ENCODE peak calls at places on chromosomes 12 and 14, in seven cellular contexts. One of them, this sample, is unnamed.
A peak's percentile ranks its signal among the peaks of the same experiment; 100 is the strongest.

GRCh38 chr12:46956451-46957035 is 122.9 kb upstream of the PCED1B start:
- DNase-seq in ovary: no peak
- DNase-seq in A549: no peak
- DNase-seq in pancreas: no peak
- DNase-seq in heart right ventricle: no peak
- DNase-seq in effector memory CD4-positive, alpha-beta T cell: no peak
- DNase-seq in mucosa of descending colon: no peak
- DNase-seq in this sample: no peak

GRCh38 chr12:28023156-28023887 is 50.8 kb upstream of the PTHLH start:
- DNase-seq in ovary: no peak
- DNase-seq in A549: peak; percentile 87
- DNase-seq in pancreas: no peak
- DNase-seq in heart right ventricle: no peak
- DNase-seq in effector memory CD4-positive, alpha-beta T cell: no peak
- DNase-seq in mucosa of descending colon: no peak
- DNase-seq in this sample: no peak

GRCh38 chr12:121992059-121992879 is 29.4 kb upstream of the BCL7A start:
- DNase-seq in ovary: no peak
- DNase-seq in A549: peak; percentile 91
- DNase-seq in pancreas: no peak
- DNase-seq in heart right ventricle: no peak
- DNase-seq in effector memory CD4-positive, alpha-beta T cell: no peak
- DNase-seq in mucosa of descending colon: no peak
- DNase-seq in this sample: no peak

GRCh38 chr12:100987552-100988277 is 193.1 kb downstream of the ANO4 start:
- DNase-seq in ovary: peak; percentile 18
- DNase-seq in A549: peak; percentile 24
- DNase-seq in pancreas: peak; percentile 26
- DNase-seq in heart right ventricle: no peak
- DNase-seq in effector memory CD4-positive, alpha-beta T cell: no peak
- DNase-seq in mucosa of descending colon: peak; percentile 9
- DNase-seq in this sample: peak; percentile 41

GRCh38 chr12:63151898-63152700 is 1.1 kb upstream of the AVPR1A start:
- DNase-seq in ovary: no peak
- DNase-seq in A549: peak; percentile 64
- DNase-seq in pancreas: peak; percentile 46
- DNase-seq in heart right ventricle: peak; percentile 15
- DNase-seq in effector memory CD4-positive, alpha-beta T cell: no peak
- DNase-seq in mucosa of descending colon: peak; percentile 28
- DNase-seq in this sample: no peak

GRCh38 chr14:56858422-56858821 is 48.1 kb upstream of the OTX2 start:
- DNase-seq in ovary: no peak
- DNase-seq in A549: no peak
- DNase-seq in pancreas: no peak
- DNase-seq in heart right ventricle: no peak
- DNase-seq in effector memory CD4-positive, alpha-beta T cell: no peak
- DNase-seq in mucosa of descending colon: peak; percentile 40
- DNase-seq in this sample: no peak

GRCh38 chr12:51281202-51281924 is 11.1 kb upstream of the SMAGP start:
- DNase-seq in ovary: no peak
- DNase-seq in A549: peak; percentile 16
- DNase-seq in pancreas: no peak
- DNase-seq in heart right ventricle: no peak
- DNase-seq in effector memory CD4-positive, alpha-beta T cell: no peak
- DNase-seq in mucosa of descending colon: no peak
- DNase-seq in this sample: no peak

GRCh38 chr12:14239935-14240872 is 125.3 kb upstream of the ATF7IP start:
- DNase-seq in ovary: no peak
- DNase-seq in A549: no peak
- DNase-seq in pancreas: peak; percentile 40
- DNase-seq in heart right ventricle: no peak
- DNase-seq in effector memory CD4-positive, alpha-beta T cell: no peak
- DNase-seq in mucosa of descending colon: peak; percentile 77
- DNase-seq in this sample: no peak

GRCh38 chr14:76761198-76761848 is at the start of gene VASH1:
- DNase-seq in ovary: no peak
- DNase-seq in A549: peak; percentile 61
- DNase-seq in pancreas: no peak
- DNase-seq in heart right ventricle: peak; percentile 85
- DNase-seq in effector memory CD4-positive, alpha-beta T cell: no peak
- DNase-seq in mucosa of descending colon: peak; percentile 51
- DNase-seq in this sample: peak; percentile 14
- H3K9me3 ChIP-seq in ovary: no peaks in the 10 kb centered on the region
- H3K9me3 ChIP-seq in A549: no peaks in the 10 kb centered on the region
- H3K9me3 ChIP-seq in pancreas: no peaks in the 10 kb centered on the region
- H3K9me3 ChIP-seq in heart right ventricle: no peaks in the 10 kb centered on the region
- H3K9me3 ChIP-seq in effector memory CD4-positive, alpha-beta T cell: no peaks in the 10 kb centered on the region
- H3K9me3 ChIP-seq in mucosa of descending colon: no peaks in the 10 kb centered on the region
- H3K9me3 ChIP-seq in this sample: no peaks in the 10 kb centered on the region

GRCh38 chr14:93939304-93940229 is 12.4 kb downstream of the FAM181A start:
- DNase-seq in ovary: peak; percentile 18
- DNase-seq in A549: peak; percentile 81
- DNase-seq in pancreas: peak; percentile 88
- DNase-seq in heart right ventricle: peak; percentile 82
- DNase-seq in effector memory CD4-positive, alpha-beta T cell: peak; percentile 83
- DNase-seq in mucosa of descending colon: peak; percentile 89
- DNase-seq in this sample: peak; percentile 85
- H3K4me3 ChIP-seq in ovary: peak overlapping the region; percentile 20
- H3K4me3 ChIP-seq in A549: peak overlapping the region; percentile 40
- H3K4me3 ChIP-seq in pancreas: peak overlapping the region; percentile 37
- H3K4me3 ChIP-seq in heart right ventricle: no peak overlapping the region
- H3K4me3 ChIP-seq in effector memory CD4-positive, alpha-beta T cell: peak overlapping the region; percentile 39
- H3K4me3 ChIP-seq in mucosa of descending colon: no peak overlapping the region
- H3K4me3 ChIP-seq in this sample: peak overlapping the region; percentile 41

GRCh38 chr12:133081408-133081806 is 684 bp downstream of the ZNF140 start:
- DNase-seq in ovary: peak; percentile 13
- DNase-seq in A549: no peak
- DNase-seq in pancreas: peak; percentile 44
- DNase-seq in heart right ventricle: no peak
- DNase-seq in effector memory CD4-positive, alpha-beta T cell: no peak
- DNase-seq in mucosa of descending colon: peak; percentile 29
- DNase-seq in this sample: no peak
- H3K9me3 ChIP-seq in ovary: peaks cover 50% of the 10 kb centered on the region
- H3K9me3 ChIP-seq in A549: peaks cover 90% of the 10 kb centered on the region
- H3K9me3 ChIP-seq in pancreas: peaks cover 4% of the 10 kb centered on the region
- H3K9me3 ChIP-seq in heart right ventricle: peaks cover 68% of the 10 kb centered on the region
- H3K9me3 ChIP-seq in effector memory CD4-positive, alpha-beta T cell: peaks cover 17% of the 10 kb centered on the region
- H3K9me3 ChIP-seq in mucosa of descending colon: peaks cover 81% of the 10 kb centered on the region
- H3K9me3 ChIP-seq in this sample: peaks cover 33% of the 10 kb centered on the region

DNA sequence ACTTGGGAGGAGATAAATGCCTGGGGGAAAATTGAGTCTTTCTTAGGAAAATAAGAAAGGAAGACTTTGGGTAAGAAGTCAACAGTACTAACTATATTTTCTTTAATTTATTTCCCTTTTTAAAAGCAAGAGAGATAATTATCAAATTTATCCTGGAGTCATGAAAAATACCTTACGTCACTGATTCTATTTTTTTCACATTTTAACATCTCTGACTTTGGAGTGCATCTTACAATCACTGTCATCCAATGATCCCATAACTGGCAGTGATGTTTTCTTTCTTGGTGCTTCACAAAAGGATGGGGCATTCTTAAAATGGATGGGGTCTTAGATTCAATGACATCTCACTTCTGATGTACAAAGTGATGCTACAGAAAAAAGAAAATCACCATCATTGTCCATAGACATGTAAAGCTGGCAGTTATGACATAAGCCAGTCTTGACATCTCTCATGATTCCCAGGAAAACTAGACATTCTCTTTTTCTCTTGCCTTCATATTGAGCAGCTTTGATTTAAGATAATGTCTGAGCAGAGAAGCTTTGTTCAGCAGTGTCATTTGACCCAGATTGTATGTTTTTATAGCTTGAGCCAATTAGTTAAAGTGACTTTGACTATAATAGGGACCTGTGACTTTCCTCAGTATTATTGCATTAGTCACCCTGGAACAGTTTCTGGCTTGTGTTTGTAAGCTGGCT is 236.2 kb downstream of the EGLN3 start:
- DNase-seq in ovary: no peak
- DNase-seq in A549: no peak
- DNase-seq in pancreas: no peak
- DNase-seq in heart right ventricle: no peak
- DNase-seq in effector memory CD4-positive, alpha-beta T cell: no peak
- DNase-seq in mucosa of descending colon: no peak
- DNase-seq in this sample: no peak
- H3K4me3 ChIP-seq in ovary: no peak overlapping the region
- H3K4me3 ChIP-seq in A549: no peak overlapping the region
- H3K4me3 ChIP-seq in pancreas: no peak overlapping the region
- H3K4me3 ChIP-seq in heart right ventricle: no peak overlapping the region
- H3K4me3 ChIP-seq in effector memory CD4-positive, alpha-beta T cell: no peak overlapping the region
- H3K4me3 ChIP-seq in mucosa of descending colon: no peak overlapping the region
- H3K4me3 ChIP-seq in this sample: no peak overlapping the region